ENCODE peak calls at places on chromosomes 16 and 17, in six cellular contexts. C is RWPE1, N is heart right ventricle, P is transverse colon, S is dorsolateral prefrontal cortex, W is fibroblast of lung. R is an unnamed sample.

GRCh38 chr16:66900721-66901441 is 17.8 kb downstream of the CDH16 start:
- DNase-seq in C (no peak), N (peak), P (peak), S (no peak), W (no peak), R (no peak)

GRCh38 chr17:75352079-75352569 is 53.4 kb downstream of the GRB2 start:
- DNase-seq in C (peak), N (no peak), P (no peak), S (no peak), W (peak), R (no peak)

GRCh38 chr17:39636927-39637736 is at the start of gene STARD3:
- DNase-seq in C (peak), N (peak), P (peak), S (peak), W (peak), R (peak)

GRCh38 chr17:17913695-17914332 is 58.4 kb downstream of the TOM1L2 start:
- DNase-seq in C (peak), N (peak), P (peak), S (no peak), W (peak), R (peak)

GRCh38 chr17:77886387-77886728 is 72.1 kb upstream of the TNRC6C start:
- DNase-seq in C (peak), N (no peak), P (no peak), S (no peak), W (no peak), R (no peak)

GRCh38 chr17:10357768-10358167 is 15.0 kb downstream of the MYH13 start:
- DNase-seq in C (peak), N (no peak), P (no peak), S (no peak), W (no peak), R (no peak)

GRCh38 chr16:25966172-25967097 is 274.7 kb downstream of the HS3ST4 start:
- DNase-seq in C (no peak), N (no peak), P (no peak), S (no peak), W (no peak), R (no peak)

GRCh38 chr16:82880361-82880760 is 253.6 kb downstream of the CDH13 start:
- DNase-seq in C (no peak), N (no peak), P (no peak), S (no peak), W (no peak), R (no peak)

GRCh38 chr16:88589441-88589840 is 19.2 kb downstream of the ZC3H18 start:
- DNase-seq in C (no peak), N (no peak), P (no peak), S (no peak), W (no peak), R (no peak)

GRCh38 chr16:27245276-27246231 is 23.0 kb downstream of the NSMCE1 start:
- DNase-seq in C (peak), N (no peak), P (no peak), S (no peak), W (peak), R (no peak)

GRCh38 chr16:87278191-87279093 is 38.8 kb downstream of the C16orf95 start:
- DNase-seq in C (peak), N (peak), P (peak), S (peak), W (peak), R (peak)

GRCh38 chr17:58870747-58871146 is 115.1 kb downstream of the PPM1E start:
- DNase-seq in C (no peak), N (no peak), P (no peak), S (no peak), W (no peak), R (peak)

GRCh38 chr17:82960419-82961271 is 118.8 kb upstream of the METRNL start:
- DNase-seq in C (no peak), N (no peak), P (no peak), S (no peak), W (no peak), R (no peak)

GRCh38 chr16:29784901-29785500 is 5.5 kb upstream of the KIF22 start:
- DNase-seq in C (no peak), N (peak), P (peak), S (no peak), W (peak), R (peak)

GRCh38 chr17:18371455-18371854 is 6.1 kb upstream of the EVPLL start:
- DNase-seq in C (no peak), N (no peak), P (no peak), S (no peak), W (no peak), R (no peak)

GRCh38 chr17:66789093-66789492 is 45.8 kb upstream of the CACNG5 start:
- DNase-seq in C (no peak), N (no peak), P (no peak), S (no peak), W (no peak), R (no peak)

GRCh38 chr17:49565948-49566491 is 9.7 kb upstream of the NXPH3 start:
- DNase-seq in C (no peak), N (peak), P (peak), S (no peak), W (peak), R (no peak)

GRCh38 chr17:59366773-59367656 is 35.6 kb downstream of the YPEL2 start:
- DNase-seq in C (no peak), N (peak), P (peak), S (no peak), W (peak), R (no peak)

GRCh38 chr17:79355186-79355585 is 255.7 kb downstream of the RBFOX3 start:
- DNase-seq in C (no peak), N (no peak), P (no peak), S (no peak), W (no peak), R (no peak)

GRCh38 chr16:8678068-8678927 is 3.9 kb downstream of the ABAT start:
- DNase-seq in C (peak), N (no peak), P (no peak), S (no peak), W (peak), R (no peak)

GRCh38 chr17:48554412-48555090 is 9.6 kb upstream of the HOXB2 start:
- DNase-seq in C (no peak), N (no peak), P (no peak), S (no peak), W (peak), R (peak)

GRCh38 chr16:20884240-20884556 is 16.0 kb downstream of the DCUN1D3 start:
- DNase-seq in C (no peak), N (no peak), P (peak), S (no peak), W (peak), R (no peak)

GRCh38 chr16:11783319-11784047 is 13.6 kb downstream of the ZC3H7A start:
- DNase-seq in C (peak), N (no peak), P (no peak), S (no peak), W (peak), R (no peak)

GRCh38 chr16:53913082-53913870 is 209.3 kb downstream of the FTO start:
- DNase-seq in C (peak), N (peak), P (peak), S (no peak), W (peak), R (peak)

GRCh38 chr17:57892146-57892819 is 42.4 kb upstream of the MRPS23 start:
- DNase-seq in C (peak), N (peak), P (peak), S (peak), W (peak), R (peak)

GRCh38 chr16:57639172-57639571 is 10.7 kb downstream of the ADGRG1 start:
- DNase-seq in C (no peak), N (no peak), P (no peak), S (peak), W (peak), R (peak)

GRCh38 chr17:67629963-67630320 is 87.8 kb upstream of the NOL11 start:
- DNase-seq in C (peak), N (no peak), P (no peak), S (no peak), W (peak), R (peak)

GRCh38 chr17:8742828-8743227 is 1.8 kb downstream of the CCDC42 start:
- DNase-seq in C (no peak), N (no peak), P (no peak), S (no peak), W (no peak), R (no peak)

GRCh38 chr17:61322316-61323014 is 77.2 kb upstream of the TBX2 start:
- DNase-seq in C (no peak), N (no peak), P (no peak), S (no peak), W (no peak), R (no peak)

GRCh38 chr16:81564368-81565060 is 119.9 kb downstream of the CMIP start:
- DNase-seq in C (no peak), N (no peak), P (no peak), S (no peak), W (peak), R (no peak)

GRCh38 chr17:17575360-17576251 is 15.9 kb downstream of the PEMT start:
- DNase-seq in C (peak), N (no peak), P (no peak), S (no peak), W (no peak), R (no peak)

GRCh38 chr17:9002610-9003354 is 18.5 kb upstream of the NTN1 start:
- DNase-seq in C (no peak), N (no peak), P (no peak), S (no peak), W (peak), R (peak)

GRCh38 chr17:34302626-34303025 is 16.6 kb upstream of the CCL8 start:
- DNase-seq in C (no peak), N (no peak), P (no peak), S (no peak), W (no peak), R (no peak)

GRCh38 chr16:68370921-68371651 is 60.3 kb downstream of the PRMT7 start:
- DNase-seq in C (no peak), N (no peak), P (no peak), S (no peak), W (no peak), R (no peak)

GRCh38 chr16:3570420-3571062 is 6.7 kb downstream of the NLRC3 start:
- DNase-seq in C (no peak), N (no peak), P (no peak), S (no peak), W (no peak), R (no peak)

GRCh38 chr17:68709461-68709860 is 108.3 kb upstream of the FAM20A start:
- DNase-seq in C (no peak), N (no peak), P (no peak), S (no peak), W (no peak), R (no peak)

GRCh38 chr17:68709995-68710780 is 109.0 kb upstream of the FAM20A start:
- DNase-seq in C (no peak), N (no peak), P (no peak), S (no peak), W (peak), R (peak)

GRCh38 chr17:68707032-68707431 is 105.9 kb upstream of the FAM20A start:
- DNase-seq in C (no peak), N (no peak), P (no peak), S (no peak), W (peak), R (no peak)

GRCh38 chr17:68710976-68711375 is 109.8 kb upstream of the FAM20A start:
- DNase-seq in C (no peak), N (no peak), P (no peak), S (no peak), W (no peak), R (no peak)

GRCh38 chr17:68711858-68712257 is 110.7 kb upstream of the FAM20A start:
- DNase-seq in C (no peak), N (no peak), P (no peak), S (no peak), W (no peak), R (no peak)
- H3K27ac ChIP-seq in C (no peak), N (no peak), P (no peak), S (no peak), W (no peak), R (no peak)

GRCh38 chr17:521561-522325 is 169.1 kb upstream of the RPH3AL start:
- DNase-seq in C (no peak), N (no peak), P (no peak), S (no peak), W (peak), R (no peak)
- H3K27ac ChIP-seq in C (no peak), N (no peak), P (no peak), S (no peak), W (no peak), R (no peak)

GRCh38 chr16:48277158-48277557 is 29.8 kb upstream of the ABCC11 start:
- DNase-seq in C (no peak), N (no peak), P (peak), S (no peak), W (no peak), R (no peak)
- H3K27ac ChIP-seq in C (no peak), N (no peak), P (no peak), S (peak), W (no peak), R (no peak)

DNA sequence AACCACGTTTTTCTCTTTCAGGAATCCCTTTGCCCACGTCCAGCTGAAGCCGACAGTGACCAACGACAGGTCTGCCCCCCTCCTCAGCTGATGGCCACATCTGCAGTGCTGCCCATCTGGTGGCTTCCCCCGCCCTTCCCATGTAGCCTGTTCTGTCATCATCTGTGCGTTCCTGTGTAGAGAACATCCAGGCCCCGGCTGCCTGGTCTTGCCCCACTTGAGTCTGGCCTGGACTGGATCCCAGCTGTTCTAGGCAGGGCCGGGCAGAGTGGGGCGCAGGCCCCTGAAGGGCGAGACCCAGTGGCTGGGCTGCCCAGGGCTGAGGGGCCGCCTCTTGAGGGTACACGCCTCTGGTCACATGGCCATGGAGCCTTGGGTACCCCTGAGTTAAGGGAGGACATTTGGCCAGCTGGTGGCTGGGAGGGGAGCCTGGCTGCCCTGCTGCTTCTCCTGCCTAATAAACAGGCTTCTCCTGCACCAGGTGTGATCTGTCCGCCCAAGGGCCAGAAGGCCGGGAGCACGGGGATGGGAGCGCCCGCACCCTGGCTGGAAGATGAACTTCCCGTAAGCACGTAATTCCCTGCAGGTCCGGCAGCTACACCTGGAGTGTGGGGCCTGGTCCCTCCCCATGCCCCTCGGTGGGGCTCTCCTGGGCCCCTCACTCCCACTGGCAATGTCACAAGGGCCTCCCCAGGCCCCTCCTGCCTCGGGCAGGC is 49.4 kb upstream of the PVALEF start:
- DNase-seq in C (no peak), N (peak), P (no peak), S (no peak), W (no peak), R (no peak)
- H3K27ac ChIP-seq in C (peak), N (no peak), P (no peak), S (peak), W (no peak), R (no peak)